ENCODE peak calls at places on chromosomes 12 and 14, in nine cellular contexts. B is astrocyte, V is neuronal stem cell, I is GM23248, R is mammary epithelial cell, U is OCI-LY7, A is hepatocyte, C is SK-N-SH, H is IMR-90. Y is an unnamed sample.

GRCh38 chr14:26960049-26960688 is 362.3 kb upstream of the NOVA1 start:
- DNase-seq in V (peak), H (no peak), I (no peak), R (no peak), C (no peak), A (no peak), B (no peak), U (no peak), Y (no peak)

GRCh38 chr12:104347374-104348075 is 44.0 kb downstream of the EID3 start:
- DNase-seq in C (no peak), V (no peak), R (peak), A (no peak), I (peak), U (no peak), B (no peak), H (peak), Y (peak)

GRCh38 chr14:24565766-24566165 is 10.3 kb downstream of the CTSG start:
- DNase-seq in C (no peak), B (no peak), R (no peak), A (no peak), H (no peak), I (no peak), U (no peak), V (no peak), Y (no peak)

GRCh38 chr12:6996040-6996441 is 22.2 kb downstream of the LPCAT3 start:
- DNase-seq in C (no peak), B (peak), A (peak), R (no peak), U (no peak), I (peak), H (peak), V (no peak), Y (peak)

GRCh38 chr12:86081798-86082197 is 174.4 kb downstream of the MGAT4C start:
- DNase-seq in H (no peak), C (no peak), R (no peak), U (no peak), V (no peak), B (no peak), I (no peak), A (no peak), Y (no peak)

GRCh38 chr12:66688836-66689439 is 10.1 kb upstream of the GRIP1 start:
- DNase-seq in B (no peak), R (peak), H (peak), V (peak), C (peak), I (peak), A (peak), U (peak), Y (peak)

GRCh38 chr14:95495538-95496025 is 20.9 kb downstream of the SYNE3 start:
- DNase-seq in V (no peak), H (no peak), C (no peak), R (no peak), B (no peak), A (no peak), I (no peak), U (peak), Y (no peak)

GRCh38 chr14:100735271-100735670 is 8.6 kb downstream of the DLK1 start:
- DNase-seq in R (no peak), I (no peak), B (no peak), U (no peak), A (no peak), C (peak), V (no peak), H (no peak), Y (no peak)

GRCh38 chr12:18975933-18976332 is 153.6 kb upstream of the PLEKHA5 start:
- DNase-seq in R (no peak), C (no peak), U (no peak), H (no peak), V (no peak), B (no peak), A (peak), I (no peak), Y (no peak)

GRCh38 chr14:103317251-103317650 is 16.8 kb upstream of the EIF5 start:
- DNase-seq in B (no peak), H (no peak), C (no peak), R (no peak), A (no peak), U (peak), I (no peak), V (no peak), Y (no peak)

GRCh38 chr14:22556990-22557623 is 31.9 kb downstream of the DAD1 start:
- DNase-seq in B (peak), C (peak), I (peak), V (peak), H (peak), A (peak), R (peak), U (peak), Y (peak)

GRCh38 chr12:110966081-110966760 is 45.8 kb upstream of the MYL2 start:
- DNase-seq in U (no peak), I (peak), H (no peak), V (no peak), B (no peak), C (no peak), A (no peak), R (no peak), Y (no peak)

GRCh38 chr12:21613931-21614330 is 9.3 kb upstream of the GYS2 start:
- DNase-seq in H (no peak), R (no peak), I (no peak), U (no peak), C (peak), B (no peak), A (no peak), V (no peak), Y (peak)

GRCh38 chr12:104166465-104166864 is 28.5 kb upstream of the NFYB start:
- DNase-seq in C (no peak), A (no peak), V (no peak), B (peak), I (no peak), R (no peak), H (peak), U (no peak), Y (no peak)

GRCh38 chr12:12266873-12267634 is at the start of gene LRP6:
- DNase-seq in U (peak), A (peak), H (peak), V (peak), B (peak), C (peak), R (peak), I (peak), Y (peak)

GRCh38 chr12:42442888-42443287 is 116.9 kb downstream of the PPHLN1 start:
- DNase-seq in I (no peak), V (no peak), B (no peak), R (no peak), A (no peak), H (no peak), C (no peak), U (no peak), Y (no peak)

GRCh38 chr12:93441111-93441616 is 583 bp downstream of the UBE2N start:
- DNase-seq in I (peak), U (peak), H (peak), B (no peak), A (peak), V (peak), C (peak), R (no peak), Y (peak)

GRCh38 chr12:57031228-57031670 is 14.9 kb upstream of the TAC3 start:
- DNase-seq in C (no peak), B (no peak), V (no peak), H (no peak), U (peak), R (peak), I (no peak), A (no peak), Y (no peak)
- H3K4me2 ChIP-seq in C (no peak), B (no peak), V (no peak), H (no peak), U (peak), R (peak), I (no peak), A (no peak), Y (no peak)

GRCh38 chr12:28099862-28100261 is 90.4 kb upstream of the CCDC91 start:
- DNase-seq in B (no peak), A (no peak), V (no peak), U (no peak), I (no peak), C (no peak), H (no peak), R (no peak), Y (no peak)
- H2AFZ ChIP-seq in B (no peak), A (no peak), V (no peak), U (no peak), I (no peak), C (no peak), H (no peak), R (no peak), Y (no peak)

GRCh38 chr12:26113194-26113654 is 11.6 kb downstream of the BHLHE41 start:
- DNase-seq in H (no peak), I (peak), A (no peak), R (no peak), V (no peak), U (no peak), C (no peak), B (no peak), Y (peak)

GRCh38 chr12:26112703-26113147 is 12.1 kb downstream of the BHLHE41 start:
- DNase-seq in V (no peak), U (no peak), H (peak), I (peak), B (no peak), R (no peak), C (no peak), A (peak), Y (peak)

GRCh38 chr12:26113853-26114719 is 10.8 kb downstream of the BHLHE41 start:
- DNase-seq in B (peak), H (peak), U (no peak), R (peak), C (peak), A (peak), I (peak), V (peak), Y (peak)

GRCh38 chr12:26114720-26115406 is 10.0 kb downstream of the BHLHE41 start:
- DNase-seq in C (no peak), I (peak), A (no peak), B (no peak), V (no peak), H (no peak), R (no peak), U (no peak), Y (no peak)

DNA sequence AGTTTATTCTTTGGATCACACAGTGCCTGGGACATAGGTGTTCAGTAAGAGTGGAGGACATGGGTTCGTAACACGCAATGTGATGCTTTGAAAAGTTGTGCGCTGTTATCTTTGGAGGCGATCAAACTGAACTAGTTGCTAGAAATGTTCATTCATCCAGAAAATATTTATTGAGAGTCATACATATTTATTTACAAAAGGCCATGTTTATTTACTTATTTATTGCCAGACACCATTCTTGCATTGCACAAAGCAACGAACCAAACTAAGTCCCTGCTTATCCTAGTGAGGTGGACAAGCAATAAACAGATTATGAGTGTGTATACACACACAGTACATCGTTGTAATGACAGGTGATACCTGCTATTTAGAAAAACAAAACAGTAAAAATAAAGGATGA is 12.6 kb downstream of the BHLHE41 start:
- DNase-seq in R (no peak), H (no peak), I (no peak), U (no peak), V (no peak), C (no peak), A (no peak), B (no peak), Y (no peak)
- H3K27ac ChIP-seq in R (no peak), H (no peak), I (no peak), U (no peak), V (no peak), C (no peak), A (peak), B (no peak), Y (peak)

DNA sequence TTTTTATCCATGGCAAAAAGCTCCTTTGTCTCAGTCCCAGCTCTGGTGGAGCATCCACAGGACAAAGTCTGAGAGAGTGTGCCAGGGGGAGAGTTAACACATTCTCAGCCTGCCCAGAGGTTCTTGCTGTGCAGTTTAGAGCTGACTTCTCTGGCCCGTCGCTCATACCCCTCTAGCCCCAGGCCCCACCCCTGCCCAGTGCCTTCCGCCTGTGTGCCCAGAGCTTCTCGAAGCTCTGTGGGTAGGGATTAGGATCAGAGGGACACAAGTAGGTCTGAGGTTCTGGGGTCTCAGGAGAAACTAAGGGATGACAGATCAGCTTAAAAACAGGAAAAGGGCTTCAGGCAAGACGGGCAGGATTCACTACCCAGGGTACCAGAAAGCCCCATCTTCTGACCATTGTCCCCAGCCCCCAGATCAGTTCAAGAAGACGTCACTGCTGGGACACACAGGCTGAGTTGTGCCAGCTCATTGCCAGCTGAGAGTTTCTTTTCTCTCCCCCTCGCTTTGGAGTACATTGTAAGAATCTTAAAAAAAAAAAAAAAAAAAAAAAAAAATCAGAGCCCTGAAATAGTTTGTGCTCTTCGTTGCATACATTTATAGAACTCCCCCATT is 127.0 kb downstream of the GCH1 start:
- DNase-seq in V (no peak), U (no peak), C (no peak), I (no peak), A (no peak), B (no peak), H (no peak), R (no peak), Y (no peak)
- H3K4me2 ChIP-seq in V (no peak), U (no peak), C (peak), I (no peak), A (no peak), B (peak), H (no peak), R (peak), Y (no peak)

GRCh38 chr12:91172051-91172450 is 10.6 kb downstream of the DCN start:
- DNase-seq in H (no peak), A (no peak), C (no peak), U (no peak), B (no peak), V (no peak), I (peak), R (no peak), Y (no peak)

GRCh38 chr12:91178139-91178561 is 4.5 kb downstream of the DCN start:
- DNase-seq in H (peak), C (no peak), B (peak), U (no peak), V (no peak), R (peak), A (peak), I (peak), Y (peak)

GRCh38 chr12:91177380-91177779 is 5.2 kb downstream of the DCN start:
- DNase-seq in I (peak), A (no peak), R (no peak), B (peak), C (no peak), V (no peak), H (peak), U (no peak), Y (no peak)

GRCh38 chr12:91171475-91171874 is 11.1 kb downstream of the DCN start:
- DNase-seq in A (no peak), U (no peak), R (no peak), I (no peak), B (no peak), H (no peak), C (peak), V (no peak), Y (no peak)

DNA sequence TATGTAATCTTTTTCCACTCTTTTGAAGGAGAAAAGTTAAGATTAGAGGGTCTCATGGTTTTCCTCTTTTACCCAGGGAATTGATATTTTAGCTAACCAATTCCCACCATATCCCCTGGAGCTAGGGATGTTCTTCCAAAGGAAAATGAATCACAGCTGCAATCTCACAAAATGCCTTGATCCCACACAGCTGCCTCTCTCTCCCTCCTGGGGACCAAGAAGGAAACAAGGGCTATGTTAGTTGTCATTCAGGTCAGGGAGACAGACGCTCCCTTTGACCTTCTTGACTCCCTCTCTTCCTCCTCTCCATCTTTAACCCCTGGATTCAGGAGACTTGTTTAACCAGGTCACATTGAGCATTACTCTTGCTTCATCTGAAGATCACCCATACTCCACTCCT is 9.5 kb downstream of the DCN start:
- DNase-seq in C (no peak), V (no peak), U (no peak), B (no peak), R (no peak), I (no peak), A (no peak), H (no peak), Y (no peak)
- H2AFZ ChIP-seq in C (no peak), V (peak), U (no peak), B (no peak), R (no peak), I (no peak), A (no peak), H (no peak), Y (no peak)

GRCh38 chr12:78260976-78261375 is 430.3 kb downstream of the NAV3 start:
- DNase-seq in A (no peak), V (no peak), I (no peak), H (no peak), C (no peak), B (no peak), R (no peak), U (no peak), Y (no peak)
- H3K27ac ChIP-seq in A (no peak), V (no peak), I (no peak), H (no peak), C (no peak), B (no peak), R (no peak), U (no peak), Y (no peak)

DNA sequence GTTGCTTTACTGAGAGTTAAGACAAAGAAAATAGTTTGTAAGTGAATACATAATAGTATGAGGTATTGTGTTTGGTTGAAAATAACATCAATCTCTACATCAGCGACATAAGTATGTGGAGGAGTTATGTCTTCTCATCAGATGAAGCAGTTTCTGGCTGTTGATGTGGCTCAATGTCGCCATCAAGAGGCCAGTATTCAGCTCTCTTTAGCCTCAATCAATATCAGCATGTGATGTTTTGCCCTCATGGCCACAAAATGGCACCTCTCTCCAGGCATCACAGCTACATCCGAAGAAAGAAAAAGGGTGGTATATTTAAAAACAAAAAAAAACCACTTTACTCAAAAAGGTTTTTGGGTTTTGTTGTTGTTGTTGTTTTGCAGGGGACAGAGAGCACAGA is 302.3 kb upstream of the TMEM132C start:
- DNase-seq in I (peak), U (peak), H (no peak), A (no peak), B (peak), R (no peak), C (no peak), V (no peak), Y (peak)
- H3K4me2 ChIP-seq in I (no peak), U (no peak), H (no peak), A (no peak), B (no peak), R (no peak), C (no peak), V (no peak), Y (no peak)

DNA sequence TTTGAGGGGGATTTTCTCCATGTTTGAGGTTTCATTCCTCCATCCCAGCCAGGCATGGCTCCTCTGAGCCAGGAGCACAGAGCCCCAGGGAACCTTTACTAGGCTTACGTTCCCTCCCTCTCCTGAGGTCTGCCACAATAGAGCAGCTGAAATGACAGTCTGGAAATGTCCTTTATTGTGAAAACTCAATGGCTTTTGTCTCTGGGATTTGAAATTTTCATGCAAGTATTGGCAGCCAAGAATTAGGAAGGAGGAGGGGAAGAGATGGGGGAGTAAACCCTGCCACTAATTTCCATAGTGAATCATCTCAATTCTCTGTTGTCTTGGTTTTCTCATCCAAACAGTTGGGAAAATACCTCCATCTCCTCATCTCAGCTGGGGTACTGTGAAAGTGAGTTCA is 2.6 kb upstream of the PLEKHG3 start:
- DNase-seq in V (no peak), R (no peak), H (no peak), I (no peak), U (no peak), C (no peak), A (peak), B (no peak), Y (peak)
- H2AFZ ChIP-seq in V (no peak), R (no peak), H (no peak), I (no peak), U (no peak), C (no peak), A (no peak), B (no peak), Y (no peak)

DNA sequence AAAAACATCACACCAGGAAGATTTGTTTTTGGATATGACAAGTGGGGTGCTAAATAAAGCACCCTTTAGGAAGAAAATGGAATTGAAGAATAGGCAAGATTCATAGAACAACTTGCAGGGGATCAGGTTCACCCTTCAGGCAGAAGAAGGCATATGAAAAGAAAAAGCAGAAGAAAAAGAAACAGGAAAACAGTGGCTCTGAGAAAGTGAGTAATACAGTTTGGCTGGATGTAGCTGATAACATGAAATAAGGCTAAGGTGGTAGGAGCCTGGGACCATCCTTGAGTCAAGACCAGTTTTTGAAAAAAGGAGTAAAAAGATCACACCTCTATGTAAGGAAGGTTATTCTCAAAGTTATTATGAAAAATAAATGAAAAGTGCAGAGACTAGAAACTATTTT is 42.4 kb downstream of the TRIP11 start:
- DNase-seq in R (no peak), H (peak), A (no peak), V (no peak), C (no peak), B (peak), I (peak), U (no peak), Y (no peak)
- H3K27ac ChIP-seq in R (no peak), H (no peak), A (peak), V (no peak), C (peak), B (peak), I (peak), U (no peak), Y (peak)

Y was measured in PC-3.